ENCODE peak calls at places on chromosomes 3 and 15, in seven cellular contexts. W, V, K, L, F, P and N are unnamed samples.

GRCh38 chr3:131350506-131350905 is 31.1 kb upstream of the NUDT16 start:
- DNase-seq in L (no peak), P (no peak), K (no peak), V (peak), W (no peak), F (no peak), N (no peak)

GRCh38 chr3:55923626-55924025 is 436.5 kb upstream of the WNT5A start:
- DNase-seq in P (no peak), K (no peak), W (no peak), V (no peak), F (no peak), L (no peak), N (no peak)

GRCh38 chr3:146589899-146590508 is 15.1 kb downstream of the PLSCR5 start:
- DNase-seq in K (no peak), F (no peak), V (peak), L (peak), W (no peak), P (peak), N (no peak)

GRCh38 chr3:9141903-9142302 is 107.5 kb downstream of the SRGAP3 start:
- DNase-seq in F (no peak), V (peak), P (no peak), K (no peak), W (no peak), L (no peak), N (no peak)

GRCh38 chr3:169002689-169003088 is 660.8 kb downstream of the MECOM start:
- DNase-seq in P (no peak), V (peak), W (no peak), L (no peak), K (no peak), F (no peak), N (no peak)

GRCh38 chr3:43294975-43295374 is 8.6 kb downstream of the SNRK start:
- DNase-seq in F (no peak), V (no peak), K (no peak), L (no peak), P (no peak), W (no peak), N (no peak)

GRCh38 chr3:18424862-18425640 is at the start of gene SATB1:
- DNase-seq in W (peak), F (peak), V (peak), L (peak), P (peak), K (peak), N (peak)

GRCh38 chr3:72008226-72008996 is 223.5 kb upstream of the PROK2 start:
- DNase-seq in W (no peak), F (peak), P (no peak), V (peak), K (no peak), L (no peak), N (no peak)

GRCh38 chr3:34646911-34647465 is 848.6 kb downstream of the PDCD6IP start:
- DNase-seq in L (peak), P (no peak), F (no peak), K (no peak), V (no peak), W (no peak), N (no peak)

GRCh38 chr3:175065492-175065891 is 206.4 kb downstream of the NAALADL2 start:
- DNase-seq in P (no peak), V (no peak), K (no peak), W (no peak), L (no peak), F (no peak), N (no peak)

GRCh38 chr3:55489804-55490132 is 2.7 kb upstream of the WNT5A start:
- DNase-seq in L (no peak), P (no peak), V (no peak), F (no peak), W (no peak), K (no peak), N (no peak)

GRCh38 chr3:105527949-105528348 is 161.2 kb downstream of the ALCAM start:
- DNase-seq in P (no peak), F (no peak), W (no peak), V (peak), L (no peak), K (no peak), N (no peak)

GRCh38 chr3:108051005-108051404 is 39.8 kb downstream of the CD47 start:
- DNase-seq in L (no peak), W (no peak), V (no peak), P (no peak), F (no peak), K (no peak), N (no peak)

GRCh38 chr3:168803536-168803935 is 707.8 kb upstream of the GOLIM4 start:
- DNase-seq in L (no peak), V (no peak), K (no peak), P (no peak), F (no peak), W (no peak), N (no peak)

GRCh38 chr15:42102646-42103235 is 8.4 kb upstream of the PLA2G4D start:
- DNase-seq in L (no peak), V (peak), P (no peak), F (no peak), K (no peak), W (no peak), N (no peak)

GRCh38 chr3:136008732-136009456 is 43.4 kb downstream of the PPP2R3A start:
- DNase-seq in K (no peak), V (no peak), F (no peak), L (no peak), P (no peak), W (no peak), N (no peak)

GRCh38 chr15:77030042-77030927 is 35.4 kb downstream of the PSTPIP1 start:
- DNase-seq in P (no peak), K (peak), F (peak), V (no peak), L (no peak), W (peak), N (no peak)

GRCh38 chr3:120497318-120497717 is 46.5 kb upstream of the FSTL1 start:
- DNase-seq in L (no peak), K (no peak), F (no peak), V (peak), W (no peak), P (peak), N (no peak)

GRCh38 chr3:28745904-28746617 is 397.4 kb upstream of the AZI2 start:
- DNase-seq in V (no peak), W (no peak), P (peak), L (no peak), K (no peak), F (no peak), N (peak)

GRCh38 chr3:56725175-56725574 is 42.1 kb upstream of the TASOR start:
- DNase-seq in F (no peak), L (peak), P (no peak), V (no peak), W (no peak), K (no peak), N (no peak)

GRCh38 chr15:41683955-41684354 is 23.8 kb downstream of the MGA start:
- DNase-seq in L (no peak), V (no peak), W (no peak), F (no peak), P (no peak), K (no peak), N (no peak)

GRCh38 chr15:101035611-101036010 is 116.5 kb downstream of the LRRK1 start:
- DNase-seq in V (no peak), K (no peak), P (no peak), F (no peak), W (no peak), L (no peak), N (no peak)

GRCh38 chr15:101039461-101039860 is 120.3 kb downstream of the LRRK1 start:
- DNase-seq in W (no peak), P (peak), F (no peak), L (no peak), K (no peak), V (no peak), N (no peak)

GRCh38 chr15:101036189-101036588 is 117.0 kb downstream of the LRRK1 start:
- DNase-seq in K (no peak), W (no peak), V (no peak), L (no peak), P (no peak), F (no peak), N (no peak)

GRCh38 chr15:101038327-101039003 is 119.3 kb downstream of the LRRK1 start:
- DNase-seq in L (no peak), V (no peak), W (no peak), F (no peak), K (no peak), P (no peak), N (no peak)

GRCh38 chr15:101037090-101037830 is 118.1 kb downstream of the LRRK1 start:
- DNase-seq in L (no peak), P (peak), V (no peak), F (no peak), W (no peak), K (peak), N (no peak)
- H3K27ac ChIP-seq in L (no peak), P (no peak), V (no peak), F (no peak), W (no peak), K (no peak), N (no peak)

GRCh38 chr3:775178-775885 is 317.5 kb upstream of the CNTN6 start:
- DNase-seq in V (peak), W (no peak), F (no peak), P (no peak), K (no peak), L (no peak), N (no peak)
- H3K27ac ChIP-seq in V (no peak), W (no peak), F (no peak), P (no peak), K (no peak), L (no peak), N (no peak)

GRCh38 chr3:11727207-11727606 is 83.5 kb upstream of the VGLL4 start:
- DNase-seq in L (no peak), P (no peak), W (no peak), K (no peak), V (no peak), F (no peak), N (no peak)
- H3K27ac ChIP-seq in L (no peak), P (no peak), W (no peak), K (no peak), V (no peak), F (no peak), N (no peak)

GRCh38 chr3:133041524-133041829 is 3.3 kb downstream of the TMEM108 start:
- DNase-seq in K (no peak), P (no peak), W (no peak), V (no peak), L (no peak), F (no peak), N (no peak)

GRCh38 chr3:133040696-133041523 is 2.7 kb downstream of the TMEM108 start:
- DNase-seq in K (peak), L (peak), F (peak), P (peak), W (peak), V (peak), N (peak)

GRCh38 chr3:133038089-133038730 is at the start of gene TMEM108:
- DNase-seq in P (peak), F (peak), L (peak), V (peak), K (peak), W (peak), N (peak)

GRCh38 chr3:133038731-133039398 is 674 bp downstream of the TMEM108 start:
- DNase-seq in F (peak), P (peak), L (peak), K (peak), V (no peak), W (peak), N (no peak)

GRCh38 chr3:133037440-133037839 is 751 bp upstream of the TMEM108 start:
- DNase-seq in P (no peak), K (no peak), W (no peak), L (no peak), F (peak), V (no peak), N (no peak)
- H3K27ac ChIP-seq in P (no peak), K (no peak), W (no peak), L (no peak), F (peak), V (no peak), N (no peak)

GRCh38 chr3:100912571-100912970 is 80.7 kb downstream of the ABI3BP start:
- DNase-seq in V (no peak), W (no peak), L (no peak), K (no peak), F (no peak), P (no peak), N (no peak)

GRCh38 chr3:100915706-100916105 is 77.5 kb downstream of the ABI3BP start:
- DNase-seq in W (no peak), K (no peak), V (no peak), L (no peak), F (no peak), P (no peak), N (no peak)

GRCh38 chr3:100912976-100913375 is 80.2 kb downstream of the ABI3BP start:
- DNase-seq in W (no peak), L (no peak), P (no peak), V (no peak), K (no peak), F (no peak), N (no peak)

GRCh38 chr3:100911956-100912355 is 81.3 kb downstream of the ABI3BP start:
- DNase-seq in F (no peak), L (no peak), W (no peak), K (no peak), P (no peak), V (no peak), N (no peak)

DNA sequence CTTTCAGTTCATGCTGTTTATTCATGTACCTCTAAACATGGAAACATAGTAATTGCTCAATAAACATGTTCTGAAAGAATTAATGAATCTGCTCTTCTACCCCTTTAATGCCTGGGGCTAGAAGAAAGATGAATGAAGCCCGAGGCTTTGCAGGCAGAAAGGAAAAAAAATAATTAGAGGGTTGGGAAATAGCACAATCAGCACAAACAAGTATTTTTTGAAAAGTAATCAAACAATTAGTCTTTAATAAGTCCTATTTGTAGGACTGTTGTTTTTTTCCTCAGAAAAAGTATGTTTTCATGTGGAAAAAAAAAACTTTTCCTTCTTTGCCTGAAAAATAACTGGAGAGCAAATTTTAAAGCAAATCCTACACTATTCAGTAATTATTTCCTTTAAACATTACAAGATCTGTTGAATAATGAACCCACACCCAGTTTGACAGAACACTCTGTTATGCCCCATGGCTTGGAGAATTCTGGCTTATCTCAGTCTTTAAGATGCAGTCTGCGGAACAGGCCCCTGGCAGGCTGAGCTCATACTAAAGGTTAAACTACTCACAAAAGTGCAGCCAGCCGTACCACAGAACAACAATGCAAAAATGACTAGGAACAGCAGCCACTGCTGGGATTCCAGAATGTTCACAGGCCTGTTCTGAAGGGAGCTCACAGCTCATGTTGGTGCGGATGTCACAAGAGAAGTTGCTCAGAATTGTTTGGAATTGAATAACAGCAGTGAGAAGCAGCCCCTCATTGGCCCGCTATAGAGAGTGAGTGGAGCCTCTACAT is 79.2 kb downstream of the ABI3BP start:
- DNase-seq in K (no peak), F (no peak), V (no peak), P (no peak), W (peak), L (no peak), N (no peak)
- H3K27ac ChIP-seq in K (no peak), F (no peak), V (no peak), P (no peak), W (no peak), L (no peak), N (no peak)

GRCh38 chr3:188231454-188231853 is 77.5 kb downstream of the LPP start:
- DNase-seq in V (no peak), K (no peak), P (no peak), F (no peak), L (no peak), W (no peak), N (no peak)
- H3K27ac ChIP-seq in V (no peak), K (no peak), P (peak), F (no peak), L (no peak), W (peak), N (no peak)

GRCh38 chr3:141330235-141330634 is 38.1 kb upstream of the ZBTB38 start:
- DNase-seq in L (no peak), F (no peak), V (no peak), P (no peak), K (no peak), W (no peak), N (no peak)

GRCh38 chr3:141323936-141324704 is 44.2 kb upstream of the ZBTB38 start:
- DNase-seq in F (no peak), K (no peak), W (no peak), P (no peak), V (no peak), L (no peak), N (no peak)

GRCh38 chr3:141326626-141327025 is 41.7 kb upstream of the ZBTB38 start:
- DNase-seq in P (no peak), K (no peak), V (no peak), F (no peak), W (no peak), L (no peak), N (no peak)

GRCh38 chr3:141328286-141329166 is 39.8 kb upstream of the ZBTB38 start:
- DNase-seq in K (no peak), W (no peak), V (no peak), F (no peak), L (no peak), P (no peak), N (no peak)

DNA sequence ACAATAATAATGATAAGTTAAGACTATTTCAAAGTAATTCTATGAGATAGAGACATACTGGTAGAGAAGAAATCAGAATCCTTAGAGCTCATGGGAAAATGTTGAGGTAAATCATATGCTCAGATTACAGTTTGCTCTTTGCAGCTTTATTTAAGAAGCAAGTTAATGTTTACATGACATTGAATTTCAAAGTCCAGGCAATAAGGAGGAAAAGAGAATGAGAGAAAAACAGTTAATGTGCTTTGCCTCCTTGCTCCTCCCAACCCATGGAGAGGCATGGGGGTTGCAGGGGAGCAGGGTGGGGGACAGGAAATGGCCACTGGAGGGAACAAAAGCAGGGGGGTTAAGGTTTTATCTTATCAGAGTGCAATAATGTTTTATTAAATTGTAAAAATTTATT is 42.2 kb upstream of the ZBTB38 start:
- DNase-seq in F (no peak), L (no peak), V (no peak), P (no peak), K (no peak), W (no peak), N (no peak)
- H3K27ac ChIP-seq in F (no peak), L (no peak), V (no peak), P (no peak), K (no peak), W (no peak), N (no peak)